ENCODE peak calls at places on chromosomes 1 and 21, in eight cellular contexts. T is A549, V is stomach, C is HepG2, X is ovary, E is SK-N-SH, Q is tibial nerve, S is transverse colon. N is an unnamed sample.

GRCh38 chr1:46687910-46688509 is 16.4 kb downstream of the TEX38 start:
- DNase-seq in T (no peak), E (no peak), Q (no peak), V (no peak), S (no peak), C (no peak), X (no peak), N (peak)

GRCh38 chr21:34519694-34520093 is 7.7 kb upstream of the KCNE1 start:
- DNase-seq in E (no peak), Q (no peak), C (no peak), X (no peak), S (no peak), V (no peak), T (no peak), N (no peak)

GRCh38 chr1:191963781-191964455 is 194.3 kb upstream of the RGS18 start:
- DNase-seq in Q (no peak), V (no peak), T (no peak), C (no peak), S (no peak), X (no peak), E (no peak), N (no peak)

GRCh38 chr1:72530646-72531045 is 248.3 kb upstream of the NEGR1 start:
- DNase-seq in V (no peak), S (no peak), C (no peak), T (no peak), E (no peak), Q (no peak), X (no peak), N (no peak)

GRCh38 chr1:114229368-114229767 is 75.7 kb upstream of the SYT6 start:
- DNase-seq in T (no peak), E (no peak), C (no peak), V (no peak), Q (no peak), S (no peak), X (no peak), N (peak)

GRCh38 chr21:29477347-29477746 is 178.6 kb downstream of the BACH1 start:
- DNase-seq in Q (no peak), V (no peak), E (no peak), T (no peak), S (no peak), C (no peak), X (no peak), N (no peak)

GRCh38 chr1:31396633-31397351 is 16.2 kb upstream of the SERINC2 start:
- DNase-seq in C (no peak), T (no peak), V (no peak), X (no peak), Q (no peak), E (no peak), S (no peak), N (no peak)

GRCh38 chr1:18486195-18486594 is 5.5 kb downstream of the KLHDC7A start:
- DNase-seq in Q (no peak), X (no peak), C (peak), S (no peak), V (no peak), T (no peak), E (peak), N (no peak)

GRCh38 chr1:224067621-224068457 is 46.1 kb upstream of the FBXO28 start:
- DNase-seq in C (no peak), V (no peak), T (no peak), E (no peak), Q (no peak), X (no peak), S (no peak), N (no peak)

GRCh38 chr21:45985471-45986315 is 4.1 kb downstream of the COL6A1 start:
- DNase-seq in C (no peak), Q (no peak), V (no peak), E (no peak), X (peak), T (no peak), S (peak), N (no peak)

GRCh38 chr1:209567788-209568187 is 15.7 kb upstream of the CAMK1G start:
- DNase-seq in X (no peak), Q (no peak), V (no peak), T (no peak), E (no peak), S (no peak), C (no peak), N (no peak)

GRCh38 chr21:45998276-45998701 is 16.7 kb downstream of the COL6A1 start:
- DNase-seq in T (no peak), V (peak), E (no peak), S (no peak), C (no peak), Q (no peak), X (peak), N (no peak)

GRCh38 chr1:153549741-153550397 is 811 bp upstream of the S100A3 start:
- DNase-seq in E (no peak), V (no peak), S (peak), X (no peak), T (no peak), C (no peak), Q (no peak), N (no peak)

GRCh38 chr1:236063919-236064673 is 794 bp downstream of the NID1 start:
- DNase-seq in V (peak), X (peak), T (peak), S (peak), C (peak), Q (peak), E (peak), N (peak)

GRCh38 chr1:225445644-225446297 is 17.9 kb upstream of the LBR start:
- DNase-seq in S (peak), V (no peak), C (no peak), X (no peak), T (no peak), E (no peak), Q (no peak), N (no peak)

GRCh38 chr1:230109871-230110667 is 43.0 kb downstream of the GALNT2 start:
- DNase-seq in T (no peak), C (peak), E (peak), V (peak), Q (no peak), X (no peak), S (peak), N (no peak)

GRCh38 chr1:109895720-109896504 is 14.7 kb upstream of the CSF1 start:
- DNase-seq in Q (no peak), S (no peak), V (no peak), T (no peak), C (peak), E (no peak), X (no peak), N (no peak)

GRCh38 chr21:36485476-36485875 is 5.6 kb upstream of the CLDN14 start:
- DNase-seq in C (no peak), T (no peak), V (no peak), X (no peak), S (no peak), E (no peak), Q (no peak), N (no peak)

GRCh38 chr1:245997471-245998258 is 509.4 kb downstream of the SMYD3 start:
- DNase-seq in T (no peak), C (no peak), V (peak), S (no peak), Q (no peak), E (no peak), X (no peak), N (no peak)

GRCh38 chr1:153663211-153663610 is 4.7 kb downstream of the SNAPIN start:
- DNase-seq in X (peak), T (no peak), E (no peak), C (no peak), Q (no peak), S (no peak), V (no peak), N (no peak)

GRCh38 chr1:3852711-3853498 is 4.1 kb downstream of the CEP104 start:
- DNase-seq in X (no peak), Q (no peak), S (no peak), C (no peak), V (no peak), T (no peak), E (no peak), N (no peak)

GRCh38 chr1:46488343-46489168 is 1.1 kb upstream of the DMBX1 start:
- DNase-seq in V (no peak), X (no peak), C (no peak), S (no peak), Q (no peak), E (no peak), T (no peak), N (no peak)

GRCh38 chr1:164659621-164660414 is 100.8 kb downstream of the PBX1 start:
- DNase-seq in C (no peak), S (peak), T (no peak), E (no peak), Q (no peak), V (peak), X (no peak), N (no peak)

DNA sequence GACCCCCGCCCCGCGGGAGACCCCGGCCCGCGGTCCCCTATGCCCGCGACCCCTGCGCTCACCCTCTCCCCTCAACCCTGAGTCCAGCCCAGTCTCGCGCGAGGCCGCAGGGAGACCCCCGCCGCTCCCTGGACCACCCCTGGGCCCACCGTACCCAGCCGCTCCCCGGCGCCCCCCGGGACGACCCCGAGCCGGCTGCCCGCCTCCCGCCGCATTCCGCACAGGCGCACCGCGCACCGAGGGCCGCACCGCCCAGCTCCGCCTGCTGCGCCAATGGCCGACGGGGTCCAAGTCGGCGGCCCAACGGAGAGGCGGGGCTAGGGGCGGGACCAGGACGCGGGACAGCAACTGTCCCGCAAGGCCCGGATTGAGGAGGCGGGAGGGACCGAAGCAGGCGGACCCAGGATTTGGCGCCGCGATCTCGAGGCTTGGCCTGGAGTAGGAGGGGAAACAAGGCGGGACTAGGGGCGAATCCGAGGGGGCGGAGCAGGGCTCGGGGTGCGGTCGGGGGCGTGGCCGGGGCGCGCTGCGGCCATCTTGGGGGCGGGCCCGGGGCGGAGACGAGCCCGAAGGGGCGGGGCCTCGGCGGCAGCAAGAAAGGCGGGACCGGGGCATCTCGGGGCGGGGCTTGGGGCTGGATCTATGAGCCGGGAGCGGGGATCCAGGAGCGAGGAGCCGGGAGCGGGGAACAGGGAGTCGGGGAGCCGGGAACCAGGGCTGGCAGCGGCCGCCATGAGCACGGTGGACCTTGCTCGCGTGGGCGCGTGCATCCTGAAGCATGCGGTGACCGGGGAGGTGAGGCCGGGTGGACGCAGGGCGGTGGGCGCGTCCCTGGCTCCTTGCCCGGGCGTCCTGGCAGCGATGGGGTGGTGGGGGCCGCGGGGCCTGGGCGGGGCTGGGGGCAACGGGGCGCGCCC is at the start of gene PRXL2B:
- DNase-seq in C (peak), T (peak), S (peak), Q (peak), V (peak), X (peak), E (peak), N (peak)
- H3K4me3 ChIP-seq in C (peak), T (peak), S (peak), Q (peak), V (peak), X (peak), E (peak), N (peak)

DNA sequence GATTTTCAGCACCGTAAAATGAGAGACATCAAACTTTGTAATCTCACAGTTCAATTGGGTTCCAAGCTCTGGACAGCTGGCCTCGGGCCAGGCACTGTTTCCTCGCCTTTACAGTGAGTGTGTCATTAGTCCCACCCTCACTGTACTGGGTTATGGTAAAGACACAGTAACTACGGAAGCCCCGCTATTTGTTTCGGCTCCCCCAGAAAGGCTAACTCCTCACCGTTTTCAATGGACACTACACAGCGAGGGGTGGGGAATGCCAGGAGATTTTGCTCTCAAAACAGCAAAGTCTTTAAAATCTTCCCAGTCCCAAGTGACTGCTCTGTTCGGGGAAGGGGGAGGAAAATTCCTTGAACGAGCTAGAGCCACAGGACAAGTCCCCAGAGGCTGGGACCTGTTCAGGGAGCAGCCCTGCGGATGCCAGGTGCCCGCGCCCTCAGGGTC is 757 bp upstream of the SPSB1 start:
- DNase-seq in S (peak), E (peak), C (peak), V (peak), Q (peak), X (peak), T (no peak), N (no peak)
- H3K27ac ChIP-seq in S (peak), E (no peak), C (peak), V (peak), Q (peak), X (peak), T (peak), N (peak)

GRCh38 chr1:8142955-8143629 is 117.0 kb upstream of the ERRFI1 start:
- DNase-seq in E (no peak), X (no peak), T (no peak), V (no peak), S (no peak), C (no peak), Q (no peak), N (no peak)
- TF ChIP-seq EP300 in E (no peak), X (no peak), T (no peak), V (no peak), S (no peak), C (no peak), Q (no peak), N (peak)

GRCh38 chr21:41536827-41537103 is 28.8 kb upstream of the TMPRSS2 start:
- DNase-seq in E (no peak), T (no peak), Q (no peak), S (peak), X (no peak), V (no peak), C (no peak), N (no peak)
- H3K4me3 ChIP-seq in E (no peak), T (no peak), Q (no peak), S (no peak), X (no peak), V (no peak), C (no peak), N (no peak)

GRCh38 chr1:25238046-25238445 is 5.7 kb upstream of the SYF2 start:
- DNase-seq in X (no peak), E (no peak), V (no peak), C (no peak), T (no peak), Q (no peak), S (no peak), N (no peak)
- H3K27ac ChIP-seq in X (no peak), E (no peak), V (peak), C (no peak), T (no peak), Q (no peak), S (no peak), N (no peak)

DNA sequence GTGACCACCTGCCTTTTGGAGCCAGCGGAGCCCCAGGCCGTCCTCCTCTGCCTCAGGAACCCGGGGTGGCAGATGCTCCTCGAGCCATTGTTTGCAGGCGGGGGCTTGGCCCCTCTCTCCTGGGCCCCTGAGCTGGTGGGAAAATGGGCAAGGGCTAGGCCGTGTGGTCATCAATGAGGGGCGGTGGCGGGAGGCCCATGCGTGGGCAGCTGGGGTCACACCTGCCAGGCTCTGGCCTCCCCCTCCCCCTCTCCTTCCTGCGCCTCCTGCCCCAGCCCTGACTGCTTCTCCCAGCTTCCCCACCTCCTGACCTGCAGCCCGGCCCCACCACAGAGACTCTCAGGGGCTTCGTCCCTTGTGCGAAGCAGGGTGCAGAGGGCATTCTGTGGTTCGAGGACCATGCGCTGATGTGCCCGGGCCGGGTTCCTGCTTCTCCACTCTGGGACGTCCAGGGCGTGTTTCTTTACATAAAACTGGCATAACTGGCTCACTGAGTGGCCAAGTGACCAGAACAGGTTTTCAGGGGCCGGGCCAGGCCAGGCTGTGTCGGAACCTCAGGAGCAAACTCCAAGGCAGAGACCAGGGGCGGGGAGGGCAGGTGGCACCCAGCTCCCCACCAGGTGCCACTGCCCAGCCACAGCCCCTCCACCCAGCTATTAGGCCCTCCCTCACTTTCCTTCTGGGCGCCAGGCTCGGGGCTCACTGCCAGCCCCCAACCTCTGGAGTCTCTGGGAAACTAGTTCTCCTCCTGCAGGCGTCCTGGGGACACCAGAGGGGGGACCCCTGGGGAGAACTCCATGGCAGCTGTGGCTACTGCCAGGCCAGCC is 9.3 kb downstream of the SAMD11 start:
- DNase-seq in E (no peak), X (no peak), C (no peak), S (peak), T (no peak), V (peak), Q (no peak), N (no peak)
- TF ChIP-seq EP300 in E (no peak), X (no peak), C (no peak), S (no peak), T (no peak), V (no peak), Q (no peak), N (no peak)

DNA sequence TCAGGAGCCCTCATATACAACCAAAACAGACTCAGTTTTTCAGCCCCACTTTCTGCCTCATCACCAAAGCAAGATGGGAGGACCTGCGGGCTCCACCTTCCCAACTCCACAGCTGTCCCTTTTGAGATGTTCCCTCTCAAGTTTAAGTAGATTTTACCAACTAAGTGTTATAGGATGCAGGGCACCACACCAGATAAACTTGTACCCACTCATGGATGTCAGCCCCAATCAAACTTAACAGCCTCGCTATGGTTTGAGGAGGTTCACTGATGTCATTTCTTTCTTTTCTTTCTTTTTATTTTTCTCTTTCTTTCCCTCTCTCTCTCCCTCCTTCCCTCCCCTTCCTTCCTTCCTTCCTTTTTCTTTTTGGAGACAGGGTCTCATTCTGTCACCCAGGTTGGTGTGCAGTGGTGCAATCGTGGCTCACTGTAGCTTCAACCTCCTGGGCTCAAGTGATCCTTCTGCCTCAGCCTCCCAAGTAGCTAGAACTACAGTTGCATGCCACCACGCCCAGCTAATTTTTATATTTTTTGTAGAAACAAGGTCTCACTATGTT is 13.4 kb downstream of the CD58 start:
- DNase-seq in E (no peak), C (no peak), S (no peak), Q (no peak), X (no peak), T (no peak), V (no peak), N (peak)
- H3K4me3 ChIP-seq in E (no peak), C (no peak), S (no peak), Q (no peak), X (no peak), T (no peak), V (no peak), N (no peak)

GRCh38 chr1:94070746-94071318 is 50.1 kb downstream of the ABCA4 start:
- DNase-seq in T (no peak), V (no peak), C (no peak), X (no peak), E (peak), S (no peak), Q (no peak), N (no peak)
- H3K27ac ChIP-seq in T (peak), V (peak), C (no peak), X (no peak), E (peak), S (no peak), Q (no peak), N (no peak)

N was measured in esophagus muscularis mucosa.